ENCODE peak calls at places on chromosomes 6 and 20, in five cellular contexts. One of them, this sample, is unnamed.

GRCh38 chr20:22003680-22004079 is 298.2 kb downstream of the PAX1 start:
- DNase-seq in GM12878: no peak
- DNase-seq in HCT116: no peak
- DNase-seq in pancreas: no peak
- DNase-seq in heart left ventricle: no peak
- DNase-seq in this sample: no peak

GRCh38 chr6:109076421-109076820 is 18.2 kb downstream of the SESN1 start:
- DNase-seq in GM12878: no peak
- DNase-seq in HCT116: no peak
- DNase-seq in pancreas: no peak
- DNase-seq in heart left ventricle: no peak
- DNase-seq in this sample: no peak

GRCh38 chr20:63108247-63108646 is 101.5 kb upstream of the BHLHE23 start:
- DNase-seq in GM12878: no peak
- DNase-seq in HCT116: no peak
- DNase-seq in pancreas: no peak
- DNase-seq in heart left ventricle: no peak
- DNase-seq in this sample: no peak

GRCh38 chr6:162699961-162700360 is 27.6 kb downstream of the PRKN start:
- DNase-seq in GM12878: no peak
- DNase-seq in HCT116: no peak
- DNase-seq in pancreas: no peak
- DNase-seq in heart left ventricle: no peak
- DNase-seq in this sample: no peak

GRCh38 chr6:32057966-32058365 is 19.8 kb downstream of the CYP21A2 start:
- DNase-seq in GM12878: no peak
- DNase-seq in HCT116: no peak
- DNase-seq in pancreas: no peak
- DNase-seq in heart left ventricle: no peak
- DNase-seq in this sample: no peak

GRCh38 chr6:23334360-23334759 is 765.0 kb downstream of the HDGFL1 start:
- DNase-seq in GM12878: no peak
- DNase-seq in HCT116: no peak
- DNase-seq in pancreas: no peak
- DNase-seq in heart left ventricle: no peak
- DNase-seq in this sample: no peak

GRCh38 chr6:45445749-45446454 is 68.2 kb upstream of the SUPT3H start:
- DNase-seq in GM12878: no peak
- DNase-seq in HCT116: peak; percentile 94
- DNase-seq in pancreas: peak; percentile 78
- DNase-seq in heart left ventricle: peak; percentile 60
- DNase-seq in this sample: no peak

GRCh38 chr20:11181964-11182363 is 508.2 kb upstream of the JAG1 start:
- DNase-seq in GM12878: no peak
- DNase-seq in HCT116: no peak
- DNase-seq in pancreas: no peak
- DNase-seq in heart left ventricle: no peak
- DNase-seq in this sample: no peak

GRCh38 chr6:13395272-13396237 is 67.2 kb upstream of the TBC1D7 start:
- DNase-seq in GM12878: no peak
- DNase-seq in HCT116: no peak
- DNase-seq in pancreas: peak; percentile 75
- DNase-seq in heart left ventricle: peak; percentile 76
- DNase-seq in this sample: no peak

GRCh38 chr20:37774143-37774542 is 80.3 kb downstream of the CTNNBL1 start:
- DNase-seq in GM12878: no peak
- DNase-seq in HCT116: no peak
- DNase-seq in pancreas: no peak
- DNase-seq in heart left ventricle: no peak
- DNase-seq in this sample: no peak

GRCh38 chr6:125340946-125341345 is 39.2 kb upstream of the HDDC2 start:
- DNase-seq in GM12878: no peak
- DNase-seq in HCT116: no peak
- DNase-seq in pancreas: no peak
- DNase-seq in heart left ventricle: no peak
- DNase-seq in this sample: no peak

GRCh38 chr6:41581381-41581991 is 35.3 kb downstream of the FOXP4 start:
- DNase-seq in GM12878: no peak
- DNase-seq in HCT116: peak; percentile 33
- DNase-seq in pancreas: peak; percentile 55
- DNase-seq in heart left ventricle: no peak
- DNase-seq in this sample: no peak

GRCh38 chr20:14197097-14197496 is 140.3 kb downstream of the FLRT3 start:
- DNase-seq in GM12878: no peak
- DNase-seq in HCT116: no peak
- DNase-seq in pancreas: no peak
- DNase-seq in heart left ventricle: no peak
- DNase-seq in this sample: no peak

GRCh38 chr6:137665342-137665741 is 171.1 kb upstream of the OLIG3 start:
- DNase-seq in GM12878: no peak
- DNase-seq in HCT116: no peak
- DNase-seq in pancreas: no peak
- DNase-seq in heart left ventricle: no peak
- DNase-seq in this sample: no peak

GRCh38 chr6:161228911-161229591 is 44.8 kb downstream of the AGPAT4 start:
- DNase-seq in GM12878: no peak
- DNase-seq in HCT116: no peak
- DNase-seq in pancreas: no peak
- DNase-seq in heart left ventricle: no peak
- DNase-seq in this sample: no peak

GRCh38 chr6:111124406-111124805 is 37.1 kb downstream of the SLC16A10 start:
- DNase-seq in GM12878: no peak
- DNase-seq in HCT116: no peak
- DNase-seq in pancreas: no peak
- DNase-seq in heart left ventricle: no peak
- DNase-seq in this sample: no peak

GRCh38 chr6:118905084-118905483 is 11.1 kb downstream of the ASF1A start:
- DNase-seq in GM12878: no peak
- DNase-seq in HCT116: no peak
- DNase-seq in pancreas: no peak
- DNase-seq in heart left ventricle: no peak
- DNase-seq in this sample: no peak

GRCh38 chr6:76697585-76697984 is 625.1 kb upstream of the IMPG1 start:
- DNase-seq in GM12878: no peak
- DNase-seq in HCT116: peak; percentile 61
- DNase-seq in pancreas: no peak
- DNase-seq in heart left ventricle: no peak
- DNase-seq in this sample: no peak
- TF ChIP-seq CTCF in GM12878: no peak
- TF ChIP-seq CTCF in HCT116: peak; percentile 47
- TF ChIP-seq CTCF in pancreas: no peak
- TF ChIP-seq CTCF in heart left ventricle: no peak
- TF ChIP-seq CTCF in this sample: no peak

GRCh38 chr20:33148040-33148439 is 19.9 kb upstream of the BPIFA2 start:
- DNase-seq in GM12878: no peak
- DNase-seq in HCT116: no peak
- DNase-seq in pancreas: no peak
- DNase-seq in heart left ventricle: no peak
- DNase-seq in this sample: no peak
- H3K27me3 ChIP-seq in GM12878: no peaks in the 10 kb centered on the region
- H3K27me3 ChIP-seq in HCT116: peaks cover 42% of the 10 kb centered on the region
- H3K27me3 ChIP-seq in pancreas: no peaks in the 10 kb centered on the region
- H3K27me3 ChIP-seq in heart left ventricle: peaks cover 5% of the 10 kb centered on the region
- H3K27me3 ChIP-seq in this sample: peaks cover 5% of the 10 kb centered on the region

DNA sequence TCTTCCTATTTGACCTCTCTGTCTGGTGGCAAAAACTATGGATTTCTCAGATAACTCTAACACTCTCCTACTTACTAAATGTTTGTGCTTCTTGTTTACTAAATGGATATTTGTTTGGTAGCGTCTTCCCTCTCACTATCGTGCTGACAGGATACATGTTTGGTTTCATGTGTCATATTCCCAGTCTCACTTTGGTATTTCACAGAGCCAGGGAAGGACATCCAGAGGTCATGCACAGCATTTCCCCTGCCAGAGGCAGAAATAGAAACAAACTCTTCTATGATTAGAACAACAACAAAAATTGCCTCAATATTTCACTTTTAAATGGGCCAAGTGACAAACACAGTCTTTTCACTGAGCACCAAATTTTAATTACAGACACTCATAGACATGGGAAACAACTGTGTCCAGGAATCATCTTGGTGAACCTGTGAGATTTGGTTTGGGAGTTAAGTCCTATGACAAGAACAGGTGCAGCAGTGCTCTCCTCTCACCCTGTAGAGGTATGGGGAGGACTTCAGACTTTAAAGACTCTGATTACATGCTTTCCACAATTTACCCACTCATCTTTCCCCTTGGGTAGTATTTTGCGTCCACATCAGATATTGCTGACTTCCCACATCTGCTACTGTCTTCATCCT is 40.3 kb downstream of the TXLNB start:
- DNase-seq in GM12878: no peak
- DNase-seq in HCT116: no peak
- DNase-seq in pancreas: no peak
- DNase-seq in heart left ventricle: peak; percentile 34
- DNase-seq in this sample: no peak
- H3K27ac ChIP-seq in GM12878: no peak overlapping the region
- H3K27ac ChIP-seq in HCT116: no peak overlapping the region
- H3K27ac ChIP-seq in pancreas: no peak overlapping the region
- H3K27ac ChIP-seq in heart left ventricle: peak overlapping the region; percentile 70
- H3K27ac ChIP-seq in this sample: no peak overlapping the region

GRCh38 chr6:165245716-165246115 is 63.7 kb downstream of the C6orf118 start:
- DNase-seq in GM12878: no peak
- DNase-seq in HCT116: no peak
- DNase-seq in pancreas: no peak
- DNase-seq in heart left ventricle: no peak
- DNase-seq in this sample: no peak
- TF ChIP-seq CTCF in GM12878: no peak
- TF ChIP-seq CTCF in HCT116: no peak
- TF ChIP-seq CTCF in pancreas: no peak
- TF ChIP-seq CTCF in heart left ventricle: no peak
- TF ChIP-seq CTCF in this sample: no peak

GRCh38 chr6:1318036-1318435 is 6.1 kb downstream of the FOXQ1 start:
- DNase-seq in GM12878: no peak
- DNase-seq in HCT116: no peak
- DNase-seq in pancreas: no peak
- DNase-seq in heart left ventricle: no peak
- DNase-seq in this sample: no peak

GRCh38 chr6:1316482-1317220 is 4.8 kb downstream of the FOXQ1 start:
- DNase-seq in GM12878: peak; percentile 30
- DNase-seq in HCT116: no peak
- DNase-seq in pancreas: peak; percentile 52
- DNase-seq in heart left ventricle: no peak
- DNase-seq in this sample: no peak

GRCh38 chr6:1315201-1315559 is 3.3 kb downstream of the FOXQ1 start:
- DNase-seq in GM12878: no peak
- DNase-seq in HCT116: no peak
- DNase-seq in pancreas: no peak
- DNase-seq in heart left ventricle: no peak
- DNase-seq in this sample: no peak

GRCh38 chr6:1315560-1316386 is 3.9 kb downstream of the FOXQ1 start:
- DNase-seq in GM12878: no peak
- DNase-seq in HCT116: no peak
- DNase-seq in pancreas: no peak
- DNase-seq in heart left ventricle: no peak
- DNase-seq in this sample: no peak

DNA sequence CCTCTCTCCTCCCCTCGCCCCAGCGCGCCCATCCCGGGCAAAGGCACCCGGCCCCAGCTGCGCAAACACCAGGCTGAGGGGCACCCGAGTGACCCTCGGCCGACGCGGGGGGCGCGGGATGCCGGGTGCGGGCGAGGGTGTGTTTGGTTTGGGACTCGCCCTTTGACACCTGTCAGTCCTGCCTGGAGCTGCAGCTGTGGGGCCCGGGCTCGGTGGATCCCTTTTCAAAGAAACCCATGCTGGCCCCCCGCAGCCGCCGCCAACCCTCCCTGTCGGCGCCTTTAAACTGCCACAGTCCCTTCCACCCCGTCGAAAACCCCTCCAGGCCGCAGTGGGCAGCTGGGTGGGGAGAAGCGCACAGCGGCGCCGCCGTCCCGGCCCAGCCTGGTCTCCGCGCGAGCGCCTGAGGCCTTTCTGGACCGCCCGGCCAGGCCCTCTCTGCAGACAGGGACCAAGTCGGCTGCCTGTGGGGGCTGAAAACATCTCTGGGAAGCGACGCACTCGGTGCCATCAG is 5.5 kb downstream of the FOXQ1 start:
- DNase-seq in GM12878: no peak
- DNase-seq in HCT116: no peak
- DNase-seq in pancreas: peak; percentile 31
- DNase-seq in heart left ventricle: no peak
- DNase-seq in this sample: no peak
- H3K27me3 ChIP-seq in GM12878: peaks cover 3% of the 10 kb centered on the region
- H3K27me3 ChIP-seq in HCT116: no peaks in the 10 kb centered on the region
- H3K27me3 ChIP-seq in pancreas: peaks cover 7% of the 10 kb centered on the region
- H3K27me3 ChIP-seq in heart left ventricle: peaks cover 38% of the 10 kb centered on the region
- H3K27me3 ChIP-seq in this sample: peaks cover 28% of the 10 kb centered on the region

GRCh38 chr20:38804682-38805501 is 605 bp upstream of the PPP1R16B start:
- DNase-seq in GM12878: peak; percentile 65
- DNase-seq in HCT116: no peak
- DNase-seq in pancreas: no peak
- DNase-seq in heart left ventricle: peak; percentile 44
- DNase-seq in this sample: peak; percentile 60
- H3K27ac ChIP-seq in GM12878: peak overlapping the region; percentile 84
- H3K27ac ChIP-seq in HCT116: no peak overlapping the region
- H3K27ac ChIP-seq in pancreas: no peak overlapping the region
- H3K27ac ChIP-seq in heart left ventricle: peak overlapping the region; percentile 85
- H3K27ac ChIP-seq in this sample: peak overlapping the region; percentile 96

GRCh38 chr6:160071805-160072687 is 49.6 kb upstream of the SLC22A1 start:
- DNase-seq in GM12878: no peak
- DNase-seq in HCT116: no peak
- DNase-seq in pancreas: no peak
- DNase-seq in heart left ventricle: no peak
- DNase-seq in this sample: no peak
- TF ChIP-seq CTCF in GM12878: peak; percentile 15
- TF ChIP-seq CTCF in HCT116: peak; percentile 26
- TF ChIP-seq CTCF in pancreas: no peak
- TF ChIP-seq CTCF in heart left ventricle: peak; percentile 22
- TF ChIP-seq CTCF in this sample: no peak

GRCh38 chr20:54416770-54417169 is 58.6 kb upstream of the DOK5 start:
- DNase-seq in GM12878: no peak
- DNase-seq in HCT116: no peak
- DNase-seq in pancreas: peak; percentile 18
- DNase-seq in heart left ventricle: no peak
- DNase-seq in this sample: no peak

DNA sequence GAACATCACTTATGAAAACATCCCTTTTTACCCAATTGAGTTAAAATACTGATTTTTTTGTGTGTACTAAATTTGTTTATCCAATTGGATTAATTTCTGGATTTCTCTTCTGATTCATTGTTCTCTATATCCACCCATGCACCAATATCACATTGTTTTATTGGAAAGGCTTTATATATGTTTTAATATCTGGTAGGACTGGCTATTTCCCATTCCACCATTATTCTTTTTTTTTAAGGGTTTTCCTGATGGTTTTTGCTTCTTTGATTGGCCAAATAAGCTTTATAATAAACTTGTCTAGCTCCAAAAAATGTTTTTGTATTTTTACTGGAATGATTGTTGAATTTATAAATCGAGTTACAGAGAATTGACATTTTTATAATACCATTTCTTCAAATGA is 59.4 kb upstream of the DOK5 start:
- DNase-seq in GM12878: no peak
- DNase-seq in HCT116: no peak
- DNase-seq in pancreas: no peak
- DNase-seq in heart left ventricle: no peak
- DNase-seq in this sample: no peak
- H3K27me3 ChIP-seq in GM12878: no peaks in the 10 kb centered on the region
- H3K27me3 ChIP-seq in HCT116: peaks cover 7% of the 10 kb centered on the region
- H3K27me3 ChIP-seq in pancreas: no peaks in the 10 kb centered on the region
- H3K27me3 ChIP-seq in heart left ventricle: no peaks in the 10 kb centered on the region
- H3K27me3 ChIP-seq in this sample: peaks cover 9% of the 10 kb centered on the region

This sample was measured in CD4-positive, alpha-beta T cell.